ENCODE peak calls at places on chromosomes 2 and 18, in nine cellular contexts. E is small intestine; W is astrocyte of the spinal cord; L is mesendoderm; T is non-pigmented ciliary epithelial cell; N is MCF 10A; Q is DMS153; H is stimulated activated CD4-positive, alpha-beta T cell treated with anti-CD3 and anti-CD28 coated beads, Interleukin-2, amount 100 ng/mL, for 24 hours; D is hypothalamus. U is an unnamed sample.

GRCh38 chr2:120447122-120447785 is 101.3 kb downstream of the INHBB start:
- DNase-seq in D (no peak), W (no peak), L (no peak), E (no peak), Q (no peak), N (no peak), H (no peak), T (no peak), U (peak; percentile 17)

GRCh38 chr18:75406491-75407445 is 20.7 kb downstream of the SMIM21 start:
- DNase-seq in E (no peak), W (peak; percentile 8), L (no peak), D (peak; percentile 14), T (no peak), N (no peak), Q (no peak), H (no peak), U (no peak)

GRCh38 chr2:218031771-218032257 is 29.0 kb upstream of the TNS1 start:
- DNase-seq in L (no peak), N (peak; percentile 20), Q (no peak), H (peak; percentile 13), T (no peak), W (no peak), E (no peak), D (no peak), U (no peak)

GRCh38 chr2:130908832-130909231 is 72.1 kb downstream of the ARHGEF4 start:
- DNase-seq in E (no peak), T (no peak), N (no peak), W (no peak), D (no peak), Q (no peak), H (no peak), L (no peak), U (no peak)

GRCh38 chr2:231683292-231683898 is 24.9 kb upstream of the PTMA start:
- DNase-seq in L (no peak), D (peak; percentile 86), Q (peak; percentile 49), W (no peak), T (no peak), H (no peak), N (no peak), E (no peak), U (no peak)

GRCh38 chr18:76456018-76456750 is 38.9 kb downstream of the ZNF516 start:
- DNase-seq in N (no peak), Q (no peak), L (no peak), H (no peak), W (no peak), T (no peak), D (no peak), E (no peak), U (no peak)

GRCh38 chr2:229083606-229084349 is 187.3 kb downstream of the PID1 start:
- DNase-seq in W (no peak), T (no peak), N (no peak), H (no peak), L (no peak), Q (peak; percentile 89), D (no peak), E (peak; percentile 79), U (no peak)

GRCh38 chr2:84924173-84925106 is 19.0 kb downstream of the TMSB10 start:
- DNase-seq in D (no peak), L (peak; percentile 62), H (peak; percentile 45), W (peak; percentile 49), E (peak; percentile 83), Q (no peak), T (no peak), N (peak; percentile 91), U (peak; percentile 63)

GRCh38 chr2:19955544-19956422 is 34.1 kb downstream of the WDR35 start:
- DNase-seq in D (peak; percentile 26), W (peak; percentile 75), H (peak; percentile 34), N (peak; percentile 72), T (peak; percentile 42), L (peak; percentile 89), Q (peak; percentile 67), E (peak; percentile 74), U (peak; percentile 80)

GRCh38 chr2:172288603-172289002 is 138.8 kb upstream of the ITGA6 start:
- DNase-seq in E (peak; percentile 67), W (no peak), H (no peak), N (peak; percentile 91), Q (peak; percentile 63), L (no peak), T (no peak), D (no peak), U (peak; percentile 88)

GRCh38 chr2:207593277-207593676 is 31.9 kb downstream of the METTL21A start:
- DNase-seq in Q (no peak), T (no peak), N (no peak), W (no peak), L (no peak), H (no peak), D (no peak), E (no peak), U (no peak)

GRCh38 chr2:235378944-235379343 is 114.9 kb upstream of the AGAP1 start:
- DNase-seq in Q (no peak), T (no peak), D (no peak), H (no peak), N (peak; percentile 41), W (no peak), E (no peak), L (no peak), U (no peak)

GRCh38 chr2:212811946-212812345 is 273.3 kb upstream of the ERBB4 start:
- DNase-seq in L (peak; percentile 6), W (no peak), D (no peak), N (no peak), Q (no peak), E (no peak), T (no peak), H (no peak), U (no peak)

GRCh38 chr2:238141541-238142318 is 3.3 kb downstream of the KLHL30 start:
- DNase-seq in H (no peak), T (no peak), E (peak; percentile 97), N (peak; percentile 94), L (no peak), D (no peak), Q (peak; percentile 80), W (no peak), U (peak; percentile 86)

GRCh38 chr2:69584127-69584889 is 59.2 kb downstream of the AAK1 start:
- DNase-seq in D (no peak), L (no peak), H (no peak), Q (no peak), W (no peak), E (no peak), N (no peak), T (no peak), U (no peak)

GRCh38 chr2:60551241-60552095 is 2.0 kb downstream of the BCL11A start:
- DNase-seq in H (no peak), D (peak; percentile 50), E (no peak), L (peak; percentile 79), W (peak; percentile 45), N (peak; percentile 71), Q (no peak), T (no peak), U (peak; percentile 67)

GRCh38 chr18:55220523-55220922 is 261.3 kb upstream of the CCDC68 start:
- DNase-seq in T (no peak), Q (no peak), W (peak; percentile 22), N (no peak), H (no peak), D (no peak), E (no peak), L (no peak), U (no peak)

GRCh38 chr2:210302326-210302725 is 12.6 kb downstream of the MYL1 start:
- DNase-seq in E (no peak), T (peak; percentile 26), W (peak; percentile 79), L (no peak), N (no peak), Q (no peak), H (no peak), D (no peak), U (no peak)

GRCh38 chr18:8732442-8733360 is 27.3 kb downstream of the MTCL1 start:
- DNase-seq in D (no peak), N (no peak), H (no peak), T (no peak), W (no peak), L (peak; percentile 30), Q (no peak), E (no peak), U (no peak)

GRCh38 chr2:170679607-170680079 is 35.5 kb upstream of the SP5 start:
- DNase-seq in T (no peak), N (peak; percentile 33), H (no peak), E (peak; percentile 59), W (no peak), D (no peak), L (peak; percentile 64), Q (peak; percentile 40), U (peak; percentile 48)

GRCh38 chr2:238955648-238956531 is 108.0 kb downstream of the TWIST2 start:
- DNase-seq in T (no peak), W (peak; percentile 19), L (no peak), Q (no peak), H (no peak), D (no peak), E (no peak), N (no peak), U (peak; percentile 40)

GRCh38 chr2:28688784-28689183 is 62.8 kb upstream of the PPP1CB start:
- DNase-seq in N (no peak), H (no peak), L (no peak), Q (no peak), E (no peak), T (no peak), D (no peak), W (no peak), U (no peak)

GRCh38 chr2:39523308-39524044 is 86.4 kb upstream of the MAP4K3 start:
- DNase-seq in Q (no peak), W (peak; percentile 92), L (peak; percentile 57), H (no peak), T (peak; percentile 85), D (no peak), N (peak; percentile 82), E (no peak), U (peak; percentile 91)